ENCODE peak calls at places on chromosomes 2 and 18, in nine cellular contexts. M is upper lobe of right lung; Z is RWPE1; W is endodermal cell; T is SJSA1; G is adrenal gland; O is astrocyte; K is cardiac muscle cell; N is naive thymus-derived CD4-positive, alpha-beta T cell. H is an unnamed sample.

GRCh38 chr2:238260879-238261278 is 21.0 kb upstream of the HES6 start:
- DNase-seq in M (no peak), Z (no peak), W (no peak), T (no peak), G (no peak), O (peak), K (peak), N (no peak), H (peak)

GRCh38 chr2:129796216-129796615 is 183.2 kb upstream of the RAB6C start:
- DNase-seq in M (no peak), Z (no peak), W (peak), T (no peak), G (no peak), O (no peak), K (no peak), N (no peak), H (no peak)

GRCh38 chr2:191202209-191202721 is 42.9 kb upstream of the MYO1B start:
- DNase-seq in M (no peak), Z (peak), W (no peak), T (peak), G (no peak), O (peak), K (no peak), N (no peak), H (no peak)

GRCh38 chr2:2837768-2838547 is 506.9 kb upstream of the MYT1L start:
- DNase-seq in M (no peak), Z (no peak), W (peak), T (no peak), G (no peak), O (no peak), K (no peak), N (no peak), H (no peak)

GRCh38 chr2:231709981-231710750 is 1.8 kb downstream of the PTMA start:
- DNase-seq in M (peak), Z (peak), W (peak), T (peak), G (peak), O (peak), K (peak), N (peak), H (peak)

GRCh38 chr2:21270658-21271057 is 146.9 kb downstream of the TDRD15 start:
- DNase-seq in M (no peak), Z (no peak), W (no peak), T (no peak), G (peak), O (no peak), K (peak), N (no peak), H (peak)

GRCh38 chr2:136126021-136126420 is 8.1 kb upstream of the CXCR4 start:
- DNase-seq in M (no peak), Z (no peak), W (peak), T (no peak), G (no peak), O (no peak), K (no peak), N (no peak), H (no peak)

GRCh38 chr2:182924311-182924710 is 57.9 kb upstream of the FRZB start:
- DNase-seq in M (no peak), Z (no peak), W (no peak), T (no peak), G (peak), O (peak), K (no peak), N (no peak), H (no peak)

GRCh38 chr18:2935438-2936192 is 77.3 kb downstream of the LPIN2 start:
- DNase-seq in M (no peak), Z (no peak), W (no peak), T (peak), G (no peak), O (no peak), K (no peak), N (no peak), H (no peak)

GRCh38 chr18:40215981-40216380 is 1739.1 kb upstream of the PIK3C3 start:
- DNase-seq in M (no peak), Z (no peak), W (no peak), T (no peak), G (no peak), O (no peak), K (no peak), N (no peak), H (no peak)

GRCh38 chr2:8285081-8285480 is 396.8 kb upstream of the ID2 start:
- DNase-seq in M (no peak), Z (no peak), W (peak), T (peak), G (no peak), O (no peak), K (no peak), N (no peak), H (no peak)

GRCh38 chr18:30044496-30044895 is 998.0 kb downstream of the DSC3 start:
- DNase-seq in M (no peak), Z (no peak), W (no peak), T (no peak), G (no peak), O (no peak), K (no peak), N (no peak), H (no peak)

GRCh38 chr2:184646177-184646576 is 47.8 kb downstream of the ZNF804A start:
- DNase-seq in M (no peak), Z (peak), W (no peak), T (no peak), G (no peak), O (peak), K (no peak), N (no peak), H (no peak)

GRCh38 chr2:27115485-27115884 is 3.4 kb downstream of the CGREF1 start:
- DNase-seq in M (no peak), Z (no peak), W (no peak), T (no peak), G (no peak), O (no peak), K (no peak), N (no peak), H (no peak)

GRCh38 chr2:118763797-118764196 is 83.7 kb downstream of the EN1 start:
- DNase-seq in M (no peak), Z (peak), W (peak), T (peak), G (no peak), O (peak), K (peak), N (no peak), H (no peak)

GRCh38 chr2:162155093-162155492 is 3.0 kb upstream of the GCG start:
- DNase-seq in M (no peak), Z (no peak), W (no peak), T (no peak), G (no peak), O (no peak), K (no peak), N (no peak), H (no peak)

GRCh38 chr18:22936515-22936914 is 3.4 kb downstream of the RBBP8 start:
- DNase-seq in M (no peak), Z (no peak), W (no peak), T (no peak), G (no peak), O (no peak), K (no peak), N (no peak), H (no peak)

GRCh38 chr18:39523281-39523680 is 1957.7 kb upstream of the CELF4 start:
- DNase-seq in M (no peak), Z (no peak), W (no peak), T (no peak), G (peak), O (peak), K (no peak), N (no peak), H (no peak)

GRCh38 chr2:72993585-72994280 is 76.4 kb downstream of the EMX1 start:
- DNase-seq in M (no peak), Z (no peak), W (peak), T (no peak), G (no peak), O (no peak), K (no peak), N (no peak), H (no peak)

DNA sequence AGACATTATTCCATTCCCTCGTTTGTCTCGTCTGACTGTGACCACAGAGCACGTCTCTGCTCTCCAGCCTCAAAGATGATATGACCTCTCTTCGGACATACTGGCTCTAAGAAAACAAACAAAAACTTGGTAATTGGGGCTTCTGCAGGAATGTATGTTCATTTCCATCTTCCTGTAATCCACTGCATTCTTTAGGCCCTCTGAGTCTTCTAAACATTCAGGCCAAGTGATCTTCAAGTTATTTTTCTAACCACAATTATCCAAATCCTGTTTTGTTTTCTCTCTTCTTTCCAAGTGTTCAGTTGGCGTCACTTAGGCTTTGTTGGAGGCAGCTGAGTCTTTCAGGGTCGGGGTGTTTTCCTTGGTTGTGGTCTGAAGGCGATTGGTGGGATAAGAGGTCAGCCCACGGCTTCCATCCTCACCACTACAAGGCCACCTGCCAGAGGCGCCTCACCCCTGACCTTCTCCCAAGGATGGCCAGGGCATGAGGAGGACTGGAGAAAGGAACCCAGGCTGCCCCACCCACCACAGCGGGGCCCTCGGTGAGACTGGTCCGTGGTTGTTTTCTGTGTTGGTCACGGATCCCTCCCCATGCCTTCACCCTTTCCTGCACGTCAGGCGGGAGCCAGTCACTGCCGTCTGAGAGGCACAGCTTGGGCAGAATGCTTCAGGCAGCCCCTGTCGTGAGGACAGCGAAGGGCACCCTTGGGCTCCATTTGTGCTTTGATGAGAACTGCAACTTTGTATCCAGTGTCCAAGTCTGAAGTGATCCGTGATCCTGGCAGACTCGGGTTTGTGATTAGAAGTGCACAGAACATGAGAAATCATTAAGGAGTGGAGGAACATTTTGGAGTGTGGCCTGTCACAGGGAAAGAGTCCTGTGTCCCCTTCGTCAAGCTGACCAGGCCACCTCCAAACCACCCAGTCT is 88.6 kb upstream of the FHL2 start:
- DNase-seq in M (no peak), Z (no peak), W (no peak), T (peak), G (no peak), O (peak), K (peak), N (no peak), H (peak)
- H3K27ac ChIP-seq in M (no peak), Z (no peak), W (no peak), T (peak), G (no peak), O (peak), K (peak), N (no peak), H (peak)

DNA sequence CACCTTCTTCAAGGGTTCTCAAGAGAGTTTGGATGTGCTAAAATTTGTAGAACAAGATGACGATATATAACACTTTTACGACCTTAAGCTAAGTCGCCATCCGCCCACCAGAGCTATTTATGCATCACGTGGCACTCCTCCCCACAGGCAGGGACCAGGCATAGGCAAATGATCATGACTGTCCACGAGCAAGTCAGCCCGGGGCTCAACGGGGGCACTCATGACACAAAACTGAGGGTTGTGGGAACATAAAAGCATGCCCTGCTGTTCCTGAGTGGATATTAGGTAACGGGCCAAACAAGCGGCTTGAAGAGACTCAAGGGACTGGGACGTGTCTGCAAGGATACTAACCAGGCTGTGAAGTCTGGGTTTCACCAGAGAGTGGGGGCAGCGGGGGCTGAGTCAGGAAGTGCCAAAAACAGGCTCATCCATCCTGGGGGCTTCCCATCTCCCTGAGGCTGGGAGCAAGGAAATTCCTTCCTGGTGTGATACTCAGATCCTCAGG is 58.1 kb downstream of the FAM178B start:
- DNase-seq in M (no peak), Z (no peak), W (no peak), T (no peak), G (no peak), O (peak), K (no peak), N (no peak), H (no peak)
- H3K27ac ChIP-seq in M (no peak), Z (peak), W (no peak), T (no peak), G (no peak), O (no peak), K (no peak), N (no peak), H (peak)

DNA sequence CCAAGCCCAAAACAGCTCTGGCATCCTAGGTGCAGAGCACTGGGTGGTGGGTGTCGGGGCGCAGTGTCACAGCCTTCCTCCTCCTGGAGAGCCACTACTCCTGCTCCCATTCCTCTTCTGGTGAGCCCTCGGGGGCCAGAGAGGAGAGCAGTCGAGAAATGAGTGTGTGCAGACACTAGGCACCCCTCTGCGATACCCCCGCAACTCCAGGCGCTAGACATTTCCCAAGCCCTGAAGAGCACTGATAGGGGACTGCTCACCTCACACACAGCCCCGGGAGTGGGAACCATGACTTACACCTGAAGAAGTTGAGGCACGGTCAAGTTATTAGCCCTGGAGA is 54.2 kb downstream of the FAM168B start:
- DNase-seq in M (no peak), Z (no peak), W (no peak), T (no peak), G (no peak), O (no peak), K (no peak), N (no peak), H (no peak)
- H3K27ac ChIP-seq in M (no peak), Z (peak), W (no peak), T (no peak), G (no peak), O (no peak), K (no peak), N (no peak), H (no peak)

DNA sequence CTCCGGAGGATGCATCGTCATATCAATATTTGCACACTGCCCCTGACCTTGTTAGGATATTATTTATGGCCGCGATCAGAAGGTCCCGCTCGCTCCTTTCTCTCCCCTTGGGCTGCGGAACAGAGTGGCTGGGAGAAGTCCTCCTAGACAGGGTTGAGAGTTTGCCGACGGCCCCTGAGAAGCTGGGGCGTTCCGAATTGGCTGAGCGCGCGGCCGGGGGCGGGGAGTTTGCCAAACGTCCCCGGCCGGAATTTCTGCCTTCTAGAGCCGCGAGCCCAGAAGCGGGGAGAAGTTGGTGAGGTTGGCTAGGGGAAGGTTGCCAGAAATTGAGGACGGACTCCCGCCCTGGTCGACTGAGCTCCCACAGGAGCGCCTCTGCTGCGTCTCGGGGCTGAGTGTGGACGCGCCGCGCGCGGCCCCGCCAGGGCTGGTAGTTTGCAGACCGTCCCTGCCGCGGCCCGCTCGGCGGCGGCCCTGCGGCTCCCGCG is 134.2 kb upstream of the MGAT5 start:
- DNase-seq in M (peak), Z (peak), W (peak), T (peak), G (peak), O (peak), K (peak), N (peak), H (peak)
- H3K27ac ChIP-seq in M (peak), Z (peak), W (peak), T (no peak), G (peak), O (peak), K (peak), N (peak), H (peak)

GRCh38 chr2:199869653-199870052 is 18.7 kb upstream of the FTCDNL1 start:
- DNase-seq in M (no peak), Z (no peak), W (no peak), T (no peak), G (no peak), O (no peak), K (no peak), N (no peak), H (no peak)

GRCh38 chr2:199869227-199869541 is 18.2 kb upstream of the FTCDNL1 start:
- DNase-seq in M (no peak), Z (no peak), W (no peak), T (no peak), G (no peak), O (no peak), K (no peak), N (no peak), H (no peak)

GRCh38 chr2:199870581-199870980 is 19.6 kb upstream of the FTCDNL1 start:
- DNase-seq in M (no peak), Z (no peak), W (no peak), T (no peak), G (no peak), O (no peak), K (no peak), N (no peak), H (no peak)

GRCh38 chr2:199865905-199866304 is 14.9 kb upstream of the FTCDNL1 start:
- DNase-seq in M (no peak), Z (no peak), W (no peak), T (no peak), G (no peak), O (no peak), K (no peak), N (no peak), H (no peak)

GRCh38 chr2:199868431-199869226 is 17.6 kb upstream of the FTCDNL1 start:
- DNase-seq in M (no peak), Z (no peak), W (no peak), T (no peak), G (no peak), O (no peak), K (no peak), N (no peak), H (no peak)
- H3K27ac ChIP-seq in M (no peak), Z (no peak), W (no peak), T (no peak), G (no peak), O (no peak), K (no peak), N (no peak), H (no peak)

GRCh38 chr18:35451032-35451431 is 46.7 kb downstream of the INO80C start:
- DNase-seq in M (no peak), Z (no peak), W (no peak), T (no peak), G (no peak), O (no peak), K (no peak), N (no peak), H (no peak)
- H3K27ac ChIP-seq in M (no peak), Z (no peak), W (no peak), T (no peak), G (no peak), O (no peak), K (no peak), N (no peak), H (no peak)

H was measured in heart left ventricle.